ENCODE peak calls at places on chromosomes 4 and X, in four cellular contexts. D is GM12878, Y is HepG2, S is K562. O is an unnamed sample.

GRCh38 chr4:5638316-5638715 is 70.0 kb downstream of the EVC2 start:
- DNase-seq in Y (no peak), S (no peak), D (no peak), O (no peak)

GRCh38 chrX:17521871-17522693 is 147.1 kb downstream of the NHS start:
- DNase-seq in D (no peak), Y (no peak), S (peak; percentile 8), O (peak; percentile 16)

GRCh38 chr4:8911311-8912088 is 39.9 kb upstream of the HMX1 start:
- DNase-seq in Y (no peak), D (no peak), S (no peak), O (no peak)

GRCh38 chr4:114077610-114078009 is 98.2 kb upstream of the ARSJ start:
- DNase-seq in D (no peak), S (no peak), Y (no peak), O (peak; percentile 26)

GRCh38 chrX:427812-428725 is 41.4 kb upstream of the PPP2R3B start:
- DNase-seq in D (no peak), S (peak; percentile 28), Y (peak; percentile 19), O (no peak)

GRCh38 chr4:100497729-100498250 is 20.0 kb downstream of the EMCN start:
- DNase-seq in Y (no peak), D (no peak), S (no peak), O (no peak)

GRCh38 chr4:24158031-24158430 is 268.2 kb upstream of the PPARGC1A start:
- DNase-seq in Y (no peak), D (no peak), S (no peak), O (no peak)

GRCh38 chr4:105461221-105462041 is 12.4 kb downstream of the PPA2 start:
- DNase-seq in D (no peak), S (peak; percentile 42), Y (no peak), O (no peak)

GRCh38 chr4:108156391-108156790 is 12.3 kb downstream of the LEF1 start:
- DNase-seq in Y (no peak), S (no peak), D (no peak), O (no peak)

GRCh38 chrX:16578218-16578617 is 71.7 kb upstream of the S100G start:
- DNase-seq in D (no peak), S (no peak), Y (no peak), O (no peak)

GRCh38 chr4:184416913-184417734 is 57.2 kb downstream of the IRF2 start:
- DNase-seq in Y (no peak), S (no peak), D (peak; percentile 48), O (no peak)

GRCh38 chrX:111467896-111468295 is 43.5 kb upstream of the SERTM2 start:
- DNase-seq in S (no peak), D (no peak), Y (no peak), O (no peak)

GRCh38 chr4:155738548-155738947 is 20.3 kb upstream of the GUCY1B1 start:
- DNase-seq in D (no peak), S (no peak), Y (no peak), O (no peak)
- TF ChIP-seq ZBTB33 in D (no peak), S (no peak), Y (no peak), O (no peak)

DNA sequence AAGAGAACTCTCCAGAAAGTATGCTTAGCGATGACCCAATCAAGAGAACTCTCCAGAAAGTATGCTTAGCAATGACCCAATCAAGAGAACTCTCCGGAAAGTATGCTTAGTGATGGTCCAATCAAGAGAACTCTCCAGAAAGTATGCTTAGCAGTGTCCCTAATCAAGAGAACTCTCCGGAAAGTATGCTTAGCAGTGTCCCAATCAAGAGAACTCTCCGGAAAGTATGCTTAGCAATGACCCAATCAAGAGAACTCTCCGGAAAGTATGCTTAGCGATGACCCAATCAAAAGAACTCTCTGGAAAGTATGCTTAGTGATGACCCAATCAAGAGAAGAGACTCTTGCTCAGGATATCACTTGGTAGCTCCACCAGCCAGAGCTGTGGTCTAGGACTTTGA is 92.5 kb downstream of the AFAP1 start:
- DNase-seq in S (no peak), Y (no peak), D (no peak), O (no peak)
- TF ChIP-seq ZNF274 in S (no peak), Y (no peak), D (no peak), O (no peak)

GRCh38 chr4:83252782-83253405 is 31.7 kb downstream of the COQ2 start:
- DNase-seq in D (no peak), S (peak; percentile 68), Y (peak; percentile 55), O (peak; percentile 54)
- TF ChIP-seq RAD21 in D (peak; percentile 93), S (peak; percentile 80), Y (peak; percentile 69), O (peak; percentile 78)

GRCh38 chrX:118226060-118226428 is 109.4 kb upstream of the KLHL13 start:
- DNase-seq in D (peak; percentile 28), S (no peak), Y (peak; percentile 1), O (no peak)

GRCh38 chrX:118228456-118228855 is 111.8 kb upstream of the KLHL13 start:
- DNase-seq in Y (no peak), D (no peak), S (no peak), O (no peak)

GRCh38 chrX:118231464-118231863 is 114.4 kb upstream of the WDR44 start:
- DNase-seq in Y (no peak), D (no peak), S (no peak), O (no peak)

GRCh38 chrX:118228041-118228440 is 111.4 kb upstream of the KLHL13 start:
- DNase-seq in S (no peak), Y (no peak), D (no peak), O (no peak)
- TF ChIP-seq ZBTB33 in S (no peak), Y (no peak), D (no peak), O (no peak)

GRCh38 chr4:1869530-1870327 is 1.5 kb upstream of the NSD2 start:
- DNase-seq in Y (no peak), D (no peak), S (peak; percentile 32), O (no peak)

GRCh38 chr4:1870578-1871443 is at the start of gene NSD2:
- DNase-seq in S (peak; percentile 93), D (no peak), Y (peak; percentile 67), O (peak; percentile 68)

GRCh38 chr4:1871471-1872021 is 353 bp downstream of the NSD2 start:
- DNase-seq in S (peak; percentile 84), Y (no peak), D (no peak), O (no peak)

GRCh38 chr4:1868912-1869311 is 2.3 kb upstream of the NSD2 start:
- DNase-seq in S (no peak), D (no peak), Y (no peak), O (no peak)

GRCh38 chr4:1870328-1870577 is 940 bp upstream of the NSD2 start:
- DNase-seq in S (no peak), Y (peak; percentile 80), D (no peak), O (peak; percentile 73)
- TF ChIP-seq ZNF274 in S (no peak), Y (no peak), D (no peak), O (no peak)

GRCh38 chr4:70571772-70572171 is 20.3 kb upstream of the AMBN start:
- DNase-seq in Y (no peak), S (no peak), D (no peak), O (no peak)

GRCh38 chr4:70581980-70582379 is 10.1 kb upstream of the AMBN start:
- DNase-seq in S (no peak), Y (no peak), D (no peak), O (no peak)

GRCh38 chr4:70575964-70576363 is 16.1 kb upstream of the AMBN start:
- DNase-seq in S (no peak), D (no peak), Y (no peak), O (no peak)

GRCh38 chr4:70577220-70577927 is 14.7 kb upstream of the AMBN start:
- DNase-seq in S (no peak), D (no peak), Y (peak; percentile 50), O (no peak)
- TF ChIP-seq RAD21 in S (no peak), D (no peak), Y (no peak), O (no peak)

DNA sequence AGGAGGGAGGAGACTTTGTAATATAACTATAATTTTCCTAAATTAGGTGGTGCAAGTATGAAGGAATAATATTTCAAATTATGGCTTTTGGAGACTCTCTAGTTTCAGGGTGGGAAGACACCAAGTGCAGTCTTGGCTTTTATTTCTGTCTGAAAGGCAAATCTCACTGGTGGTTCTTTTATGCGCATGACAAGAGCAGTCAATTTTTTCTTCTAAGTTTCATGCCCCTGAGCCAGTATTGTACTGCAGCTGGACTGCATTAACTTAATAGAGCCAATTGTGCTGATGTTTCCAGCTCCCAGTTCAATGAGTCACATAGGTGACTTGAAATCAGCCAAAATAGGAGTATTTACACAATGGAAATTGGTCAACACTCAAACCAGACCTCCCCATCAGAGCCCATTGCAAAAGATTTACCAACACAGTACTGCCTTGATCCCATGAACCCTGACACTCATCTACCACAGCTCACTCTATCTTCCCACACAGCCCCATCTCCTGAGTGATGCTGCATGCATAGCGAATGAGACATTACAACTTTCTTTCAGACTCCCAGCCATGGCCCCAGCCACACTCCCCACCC is 100.3 kb upstream of the GUCY1A1 start:
- DNase-seq in D (no peak), Y (no peak), S (no peak), O (no peak)
- TF ChIP-seq ZBTB33 in D (no peak), Y (no peak), S (no peak), O (no peak)

O was measured in HCT116.